ENCODE peak calls at places on chromosomes 5 and 9, in seven cellular contexts. C is A549, Z is AG09319, O is psoas muscle, J is stomach, G is fibroblast of mammary gland, I is fibroblast of villous mesenchyme. T is an unnamed sample.

GRCh38 chr9:120477534-120478001 is 102.4 kb downstream of the CDK5RAP2 start:
- DNase-seq in J (peak; percentile 57), G (peak; percentile 93), Z (peak; percentile 79), C (peak; percentile 63), I (peak; percentile 89), O (peak; percentile 66), T (peak; percentile 76)

GRCh38 chr9:32335127-32335526 is 49.3 kb upstream of the ACO1 start:
- DNase-seq in Z (no peak), C (no peak), J (no peak), O (no peak), I (no peak), G (no peak), T (no peak)

GRCh38 chr9:124735121-124735520 is 36.0 kb downstream of the NR6A1 start:
- DNase-seq in O (no peak), I (peak; percentile 37), G (peak; percentile 47), C (no peak), Z (no peak), J (no peak), T (peak; percentile 26)

GRCh38 chr9:21060919-21061561 is 16.7 kb downstream of the IFNB1 start:
- DNase-seq in G (peak; percentile 73), C (no peak), J (no peak), I (peak; percentile 61), Z (peak; percentile 70), O (no peak), T (no peak)

GRCh38 chr5:42543774-42544173 is 120.5 kb downstream of the GHR start:
- DNase-seq in C (no peak), J (no peak), Z (no peak), G (no peak), O (no peak), I (no peak), T (no peak)

GRCh38 chr9:33375238-33375840 is 27.0 kb downstream of the AQP7 start:
- DNase-seq in J (no peak), Z (no peak), I (no peak), G (no peak), C (no peak), O (no peak), T (no peak)

GRCh38 chr5:149227168-149227826 is 44.4 kb upstream of the AFAP1L1 start:
- DNase-seq in Z (no peak), O (no peak), G (peak; percentile 54), I (peak; percentile 55), C (peak; percentile 21), J (no peak), T (no peak)

GRCh38 chr9:85742630-85742928 is 825 bp upstream of the AGTPBP1 start:
- DNase-seq in C (peak; percentile 20), I (peak; percentile 79), O (no peak), J (no peak), Z (no peak), G (peak; percentile 90), T (no peak)

GRCh38 chr5:69416180-69416579 is 1.3 kb downstream of the MARVELD2 start:
- DNase-seq in Z (no peak), C (no peak), G (no peak), J (no peak), O (no peak), I (no peak), T (no peak)